ENCODE peak calls at places on chromosomes 11 and 22, in ten cellular contexts. E, N, V, S, D, U, O, G, F and B are unnamed samples.

GRCh38 chr11:93287434-93287833 is 43.1 kb upstream of the DEUP1 start:
- DNase-seq in F (no peak), S (no peak), G (no peak), N (no peak), E (no peak), D (no peak), U (peak), V (no peak), O (no peak), B (peak)

GRCh38 chr22:37288521-37288920 is 6.2 kb downstream of the CYTH4 start:
- DNase-seq in V (no peak), S (no peak), O (no peak), U (no peak), E (no peak), F (no peak), G (no peak), N (no peak), D (no peak), B (no peak)

GRCh38 chr11:61827573-61828378 is at the start of gene FADS2:
- DNase-seq in G (peak), D (peak), E (peak), O (peak), F (peak), V (peak), N (peak), U (peak), S (peak), B (peak)

GRCh38 chr11:36431429-36432092 is 78.5 kb downstream of the TRAF6 start:
- DNase-seq in U (peak), S (no peak), G (peak), F (peak), D (peak), N (peak), O (no peak), V (peak), E (peak), B (peak)

GRCh38 chr22:19325296-19325950 is 33.9 kb upstream of the CLTCL1 start:
- DNase-seq in S (no peak), G (peak), D (no peak), O (no peak), U (peak), E (no peak), F (peak), N (no peak), V (peak), B (peak)

GRCh38 chr11:121328213-121328966 is 35.8 kb downstream of the SC5D start:
- DNase-seq in U (no peak), G (no peak), F (no peak), S (no peak), E (no peak), O (no peak), D (no peak), N (no peak), V (no peak), B (no peak)

GRCh38 chr11:41522899-41523672 is 63.6 kb upstream of the LRRC4C start:
- DNase-seq in S (no peak), V (no peak), U (no peak), D (no peak), E (no peak), F (no peak), G (no peak), O (no peak), N (no peak), B (no peak)

GRCh38 chr11:36065436-36065835 is 121.6 kb downstream of the LDLRAD3 start:
- DNase-seq in F (peak), D (no peak), V (peak), S (no peak), E (no peak), U (peak), N (no peak), G (peak), O (no peak), B (peak)

GRCh38 chr11:72430743-72431570 is 3.4 kb downstream of the CLPB start:
- DNase-seq in N (peak), O (peak), G (peak), S (peak), E (no peak), V (peak), F (peak), U (peak), D (no peak), B (peak)

GRCh38 chr11:114080219-114080618 is 20.7 kb downstream of the ZBTB16 start:
- DNase-seq in O (no peak), V (peak), S (no peak), N (no peak), G (no peak), E (no peak), F (peak), U (peak), D (no peak), B (peak)

GRCh38 chr11:7077101-7077500 is 11.7 kb upstream of the RBMXL2 start:
- DNase-seq in O (no peak), V (no peak), G (no peak), E (no peak), D (no peak), N (no peak), F (no peak), S (no peak), U (no peak), B (no peak)

GRCh38 chr22:25747245-25747944 is 5.4 kb downstream of the MYO18B start:
- DNase-seq in V (peak), E (no peak), U (peak), N (peak), O (peak), D (peak), G (peak), F (peak), S (no peak), B (peak)

GRCh38 chr22:20865331-20865730 is 6.5 kb downstream of the SNAP29 start:
- DNase-seq in O (peak), U (no peak), F (no peak), G (no peak), D (no peak), V (no peak), N (no peak), E (no peak), S (no peak), B (no peak)

DNA sequence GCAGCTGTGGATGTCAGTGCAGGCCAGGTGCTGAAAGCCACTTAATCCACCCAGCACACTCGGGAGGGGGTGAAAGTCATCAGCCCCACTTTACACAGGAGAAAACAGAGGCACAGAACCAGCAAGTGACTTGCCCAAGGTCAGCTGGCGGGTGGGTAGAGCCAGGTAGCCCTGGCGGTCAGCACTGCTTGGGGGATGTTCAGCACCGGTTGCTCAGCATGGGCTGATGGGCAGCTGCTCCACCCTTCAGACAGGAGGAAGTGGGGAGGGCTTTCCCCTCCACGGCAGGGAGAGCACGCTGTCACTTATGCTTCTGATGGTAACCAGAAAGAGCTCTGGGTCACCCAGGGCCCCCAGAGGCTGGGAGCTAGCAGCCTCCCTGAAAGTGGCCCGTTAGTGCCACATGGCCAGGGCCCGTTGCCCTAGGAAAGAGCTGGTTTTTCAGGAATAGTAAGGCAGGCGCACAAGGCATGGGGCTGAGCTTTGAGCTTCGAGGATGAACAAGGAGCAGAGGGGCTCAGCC is 417.9 kb downstream of the CTTN start:
- DNase-seq in E (no peak), G (no peak), F (no peak), U (no peak), N (no peak), V (no peak), D (no peak), O (no peak), S (no peak), B (no peak)
- H3K4me3 ChIP-seq in E (no peak), G (no peak), F (no peak), U (no peak), N (no peak), V (no peak), D (no peak), O (no peak), S (no peak), B (no peak)

GRCh38 chr11:45750439-45750838 is 54.5 kb upstream of the SLC35C1 start:
- DNase-seq in G (no peak), E (no peak), F (no peak), N (no peak), S (peak), D (no peak), O (no peak), U (no peak), V (no peak), B (no peak)
- TF ChIP-seq CTCF in G (no peak), E (no peak), F (no peak), N (no peak), S (no peak), D (no peak), O (no peak), U (no peak), V (no peak), B (no peak)

GRCh38 chr11:119419246-119419645 is 3.7 kb downstream of the THY1 start:
- DNase-seq in G (no peak), D (no peak), E (no peak), U (no peak), O (no peak), V (no peak), S (no peak), N (no peak), F (no peak), B (no peak)

GRCh38 chr11:119418759-119419158 is 4.2 kb downstream of the THY1 start:
- DNase-seq in E (no peak), O (no peak), D (no peak), N (no peak), F (no peak), S (no peak), V (no peak), G (no peak), U (no peak), B (no peak)

GRCh38 chr11:119416606-119417580 is 6.1 kb downstream of the THY1 start:
- DNase-seq in E (no peak), V (peak), G (peak), S (peak), N (no peak), O (no peak), F (no peak), U (peak), D (no peak), B (no peak)

GRCh38 chr11:119415966-119416365 is 7.0 kb downstream of the THY1 start:
- DNase-seq in U (no peak), D (no peak), G (no peak), V (no peak), N (no peak), E (no peak), F (no peak), S (no peak), O (no peak), B (no peak)

DNA sequence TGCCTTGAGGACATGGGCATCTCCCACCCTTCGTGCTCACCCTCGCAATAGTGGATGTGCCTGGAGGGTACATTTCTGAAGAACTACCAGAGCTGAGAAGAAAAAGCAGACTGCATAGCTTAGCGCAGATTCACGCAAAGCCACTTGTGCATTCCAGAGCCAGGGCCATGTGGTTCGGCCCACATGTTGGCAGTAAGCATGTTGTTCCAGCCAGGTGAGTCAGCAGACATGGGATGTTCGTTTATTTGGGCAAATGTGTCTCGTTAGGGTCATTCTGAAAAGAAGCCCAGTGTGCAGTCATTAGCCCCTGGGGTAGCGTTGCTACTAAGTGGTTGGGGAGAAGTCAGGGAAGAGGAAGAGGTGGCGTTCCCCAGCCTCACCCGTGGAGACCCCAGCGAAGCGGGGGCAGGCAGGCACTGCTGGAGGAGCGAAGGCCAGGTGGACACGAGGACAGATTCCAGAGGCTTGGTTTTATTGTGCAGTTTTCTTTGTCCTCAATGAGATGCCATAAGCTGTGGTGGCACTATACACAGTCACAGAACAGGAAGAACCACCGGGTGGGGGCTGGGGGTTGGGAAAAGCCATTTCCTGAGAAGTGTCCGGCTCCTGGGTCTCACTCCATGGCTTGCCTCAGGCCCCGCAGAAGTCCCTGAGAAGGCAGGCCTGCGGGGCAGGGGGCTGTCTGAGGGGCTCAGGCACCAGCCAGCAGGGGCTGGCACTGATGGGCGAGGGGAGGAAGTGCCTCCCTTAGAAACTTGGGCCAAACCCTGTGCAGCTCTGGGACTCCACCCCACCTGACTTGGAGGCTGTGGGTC is 5.0 kb downstream of the THY1 start:
- DNase-seq in G (peak), V (peak), E (no peak), N (no peak), D (no peak), O (no peak), U (peak), S (peak), F (peak), B (peak)
- H3K4me3 ChIP-seq in G (no peak), V (no peak), E (no peak), N (no peak), D (peak), O (no peak), U (no peak), S (no peak), F (no peak), B (no peak)

GRCh38 chr22:38824587-38824986 is 19.2 kb downstream of the NPTXR start:
- DNase-seq in G (peak), U (peak), O (peak), S (no peak), D (no peak), F (peak), V (peak), E (peak), N (no peak), B (peak)
- TF ChIP-seq CTCF in G (peak), U (peak), O (no peak), S (no peak), D (no peak), F (peak), V (peak), E (no peak), N (no peak), B (peak)

DNA sequence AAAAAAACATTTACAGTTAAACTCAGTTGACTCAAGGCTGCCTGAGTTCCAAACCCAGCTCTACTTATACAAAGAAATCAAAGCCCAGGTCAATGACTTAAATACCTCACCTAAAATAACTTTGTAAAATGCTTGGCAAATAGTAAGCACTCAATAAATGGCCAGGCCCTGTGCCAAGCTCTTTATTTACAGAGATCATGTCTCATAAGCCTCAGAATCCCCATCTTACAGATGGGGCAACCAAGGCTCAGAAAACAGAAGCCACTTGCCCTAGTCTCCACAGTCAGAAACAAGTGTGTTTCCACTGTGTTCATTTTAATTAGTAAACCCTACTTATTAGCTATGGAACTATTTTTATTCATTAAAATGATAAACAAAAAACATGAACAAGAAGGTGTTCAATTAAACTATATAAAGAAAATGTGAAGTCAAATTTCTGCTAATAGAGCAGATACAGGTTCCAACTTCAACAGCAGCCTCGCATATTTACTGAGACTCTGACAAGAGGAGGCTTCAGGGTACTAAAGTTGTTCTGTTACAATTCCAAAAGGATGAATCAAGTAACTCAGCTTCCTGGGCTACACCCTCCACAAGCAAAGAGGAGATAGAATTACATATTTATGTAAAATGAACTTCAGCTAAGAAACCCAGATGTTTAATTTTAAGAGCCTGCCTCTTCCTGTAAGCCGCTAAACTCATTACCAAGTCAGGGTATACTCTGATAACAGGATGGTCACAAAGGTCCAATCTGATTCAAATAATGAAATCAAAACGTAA is 30.7 kb upstream of the TTC28 start:
- DNase-seq in O (no peak), V (peak), S (no peak), E (no peak), N (no peak), G (peak), U (peak), F (peak), D (no peak), B (peak)
- H3K4me3 ChIP-seq in O (no peak), V (no peak), S (no peak), E (peak), N (no peak), G (no peak), U (no peak), F (no peak), D (no peak), B (no peak)